ENCODE peak calls at places on chromosomes 6 and 20, in ten cellular contexts. A is endothelial cell, R is progenitor cell of endocrine pancreas, L is MCF 10A, K is cardiac muscle cell, I is RWPE1, O is GM23338, C is adrenal gland, V is brain microvascular endothelial cell, M is GM20000. H is an unnamed sample.

GRCh38 chr6:169592558-169592957 is 109.3 kb downstream of the WDR27 start:
- DNase-seq in L (no peak), C (no peak), R (no peak), M (no peak), I (no peak), V (peak), A (no peak), K (peak), O (no peak), H (no peak)

GRCh38 chr20:59604770-59605665 is 678 bp downstream of the PHACTR3 start:
- DNase-seq in O (peak), R (peak), A (peak), K (no peak), L (no peak), M (no peak), I (no peak), C (no peak), V (no peak), H (no peak)

GRCh38 chr6:106256201-106256968 is 69.2 kb downstream of the ATG5 start:
- DNase-seq in R (no peak), M (no peak), K (no peak), I (no peak), V (no peak), A (no peak), L (peak), C (no peak), O (no peak), H (no peak)

GRCh38 chr6:136956590-136957573 is 34.8 kb downstream of the SLC35D3 start:
- DNase-seq in M (no peak), V (no peak), C (no peak), K (no peak), R (no peak), I (no peak), O (peak), L (no peak), A (peak), H (no peak)

GRCh38 chr6:28816339-28816908 is 107.4 kb downstream of the TRIM27 start:
- DNase-seq in A (no peak), I (no peak), C (no peak), M (no peak), R (no peak), K (no peak), L (peak), O (no peak), V (no peak), H (no peak)

GRCh38 chr6:163716690-163717089 is 302.2 kb downstream of the QKI start:
- DNase-seq in O (no peak), C (no peak), M (no peak), V (no peak), A (no peak), R (no peak), K (no peak), L (no peak), I (no peak), H (no peak)

GRCh38 chr6:68743099-68743498 is 108.0 kb downstream of the ADGRB3 start:
- DNase-seq in L (no peak), V (no peak), R (no peak), K (no peak), M (no peak), C (no peak), A (no peak), O (no peak), I (no peak), H (no peak)

GRCh38 chr6:151485616-151486015 is 8.2 kb upstream of the CCDC170 start:
- DNase-seq in A (no peak), I (no peak), O (no peak), L (peak), R (no peak), K (no peak), C (no peak), V (peak), M (no peak), H (no peak)

GRCh38 chr6:167500961-167501360 is 176.1 kb downstream of the TTLL2 start:
- DNase-seq in M (no peak), A (no peak), I (no peak), L (no peak), O (no peak), C (no peak), V (no peak), R (no peak), K (no peak), H (no peak)

GRCh38 chr6:167499161-167499660 is 174.3 kb downstream of the TTLL2 start:
- DNase-seq in L (no peak), O (no peak), M (no peak), C (no peak), K (no peak), R (no peak), A (no peak), I (no peak), V (no peak), H (no peak)

GRCh38 chr6:167502471-167502870 is 177.6 kb downstream of the TTLL2 start:
- DNase-seq in R (no peak), I (no peak), L (no peak), V (no peak), O (no peak), M (no peak), A (no peak), C (no peak), K (no peak), H (no peak)

GRCh38 chr6:167504412-167504961 is 179.6 kb downstream of the TTLL2 start:
- DNase-seq in A (no peak), I (no peak), O (no peak), C (no peak), R (no peak), K (no peak), V (no peak), M (no peak), L (no peak), H (no peak)

DNA sequence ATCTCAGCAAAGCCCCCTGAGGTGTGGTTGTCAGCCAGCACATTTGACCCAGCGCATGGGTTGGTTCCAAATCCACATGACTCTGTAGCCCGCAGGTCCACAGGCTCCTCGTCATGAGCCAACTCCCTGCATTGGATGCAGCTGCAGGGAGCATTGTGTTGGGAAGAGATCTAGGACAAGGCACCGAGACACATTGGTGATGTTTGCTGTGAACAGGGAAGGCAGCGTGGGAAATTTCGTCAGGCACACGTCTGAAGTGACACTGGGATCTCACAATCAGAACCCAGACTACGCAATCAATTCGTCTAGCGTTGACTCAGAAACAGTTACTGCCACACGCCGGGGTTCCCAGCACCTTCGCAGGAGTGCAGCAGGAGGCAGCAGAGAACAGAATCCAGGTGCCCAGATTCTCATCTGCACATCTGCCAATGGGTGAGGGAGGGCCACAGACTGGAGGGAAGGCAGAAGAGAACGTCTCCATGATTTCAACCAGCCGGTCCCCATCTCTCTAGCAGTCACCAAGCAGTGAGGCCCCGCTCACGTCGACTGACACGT is 177.0 kb downstream of the TTLL2 start:
- DNase-seq in V (no peak), K (peak), I (no peak), L (peak), M (no peak), O (peak), C (no peak), A (peak), R (no peak), H (no peak)
- TF ChIP-seq CTCF in V (peak), K (peak), I (no peak), L (peak), M (no peak), O (peak), C (no peak), A (no peak), R (peak), H (no peak)

GRCh38 chr6:146526192-146526591 is 17.4 kb upstream of the RAB32 start:
- DNase-seq in L (peak), A (no peak), R (no peak), V (peak), K (peak), M (no peak), I (no peak), C (no peak), O (no peak), H (no peak)
- TF ChIP-seq CTCF in L (peak), A (no peak), R (peak), V (peak), K (peak), M (no peak), I (peak), C (no peak), O (peak), H (no peak)

DNA sequence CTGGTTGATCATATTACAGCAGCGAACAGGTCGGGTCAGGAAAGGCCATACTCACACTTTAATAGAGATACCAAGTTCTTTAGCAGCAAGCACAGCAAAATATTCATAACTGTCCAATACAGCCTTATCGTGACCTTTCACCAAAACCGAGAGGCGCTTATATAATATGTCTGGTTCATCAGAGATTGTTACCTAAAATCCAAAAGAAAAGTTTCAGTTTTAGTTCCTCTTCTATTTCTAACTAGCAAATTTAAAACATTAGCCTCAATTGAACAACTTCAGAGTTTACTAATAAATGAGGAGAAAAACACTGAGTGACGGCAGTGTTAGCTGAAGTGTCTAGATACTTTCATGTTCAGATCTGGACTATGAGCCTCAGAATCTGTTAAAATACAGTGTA is 5.9 kb downstream of the MRPS10 start:
- DNase-seq in K (no peak), L (no peak), C (no peak), V (no peak), M (peak), I (no peak), R (no peak), O (no peak), A (no peak), H (no peak)
- TF ChIP-seq CTCF in K (no peak), L (no peak), C (no peak), V (no peak), M (no peak), I (no peak), R (no peak), O (no peak), A (no peak), H (no peak)

GRCh38 chr20:8443464-8444072 is 311.5 kb downstream of the PLCB1 start:
- DNase-seq in I (no peak), K (no peak), C (no peak), A (no peak), L (no peak), V (no peak), M (no peak), O (peak), R (no peak), H (no peak)
- TF ChIP-seq CTCF in I (no peak), K (no peak), C (no peak), A (no peak), L (no peak), V (no peak), M (no peak), O (peak), R (no peak), H (no peak)